ENCODE peak calls at places on chromosomes 2 and 18, in five cellular contexts. I is activated effector memory CD4-positive, alpha-beta T cell treated with anti-CD3 and anti-CD28 coated beads, Interleukin-2, amount 50 U/mL, for 16 hours; G is LoVo; D is Peyer's patch; Z is PC-9. T is an unnamed sample.
A peak's percentile ranks its signal among the peaks of the same experiment; 100 is the strongest.

GRCh38 chr2:80459028-80459427 is 154.5 kb upstream of the LRRTM1 start:
- DNase-seq in D (no peak), Z (no peak), G (no peak), I (no peak), T (no peak)

GRCh38 chr18:55096261-55097026 is 137.2 kb upstream of the CCDC68 start:
- DNase-seq in I (no peak), G (peak; percentile 54), D (no peak), Z (no peak), T (peak; percentile 82)

GRCh38 chr2:197620113-197620512 is 55.3 kb downstream of the RFTN2 start:
- DNase-seq in D (no peak), Z (no peak), I (no peak), G (no peak), T (no peak)

GRCh38 chr2:96099861-96100798 is 16.2 kb downstream of the ADRA2B start:
- DNase-seq in Z (no peak), G (no peak), I (peak; percentile 61), D (peak; percentile 25), T (no peak)

GRCh38 chr2:217451634-217452033 is 551.2 kb downstream of the TNS1 start:
- DNase-seq in G (peak; percentile 8), I (no peak), D (no peak), Z (peak; percentile 57), T (peak; percentile 20)

GRCh38 chr2:215793747-215794595 is 219.4 kb downstream of the MREG start:
- DNase-seq in D (no peak), Z (peak; percentile 33), G (peak; percentile 26), I (no peak), T (peak; percentile 85)

GRCh38 chr2:146952691-146953090 is 892.1 kb upstream of the ACVR2A start:
- DNase-seq in I (no peak), G (no peak), Z (no peak), D (no peak), T (no peak)

GRCh38 chr2:186554850-186555785 is 34.7 kb upstream of the ITGAV start:
- DNase-seq in Z (no peak), I (no peak), D (no peak), G (no peak), T (no peak)

GRCh38 chr2:237471457-237472186 is 15.4 kb upstream of the MLPH start:
- DNase-seq in Z (peak; percentile 75), D (no peak), G (peak; percentile 25), I (peak; percentile 72), T (peak; percentile 62)

GRCh38 chr18:68800075-68800474 is 2.2 kb downstream of the CCDC102B start:
- DNase-seq in Z (no peak), I (no peak), G (no peak), D (no peak), T (no peak)

GRCh38 chr2:144519934-144520717 is at the start of gene ZEB2:
- DNase-seq in Z (no peak), G (no peak), I (peak; percentile 67), D (no peak), T (peak; percentile 94)

GRCh38 chr2:241814571-241815476 is 5.8 kb downstream of the NEU4 start:
- DNase-seq in I (no peak), D (no peak), Z (no peak), G (no peak), T (no peak)

GRCh38 chr2:201357216-201357615 is at the start of gene FLACC1:
- DNase-seq in D (no peak), Z (peak; percentile 12), G (no peak), I (no peak), T (peak; percentile 77)

GRCh38 chr2:133342960-133343359 is 225.3 kb downstream of the NCKAP5 start:
- DNase-seq in D (no peak), G (no peak), I (no peak), Z (no peak), T (no peak)

GRCh38 chr2:124911560-124911959 is 886.5 kb downstream of the CNTNAP5 start:
- DNase-seq in G (no peak), I (no peak), Z (no peak), D (no peak), T (no peak)

GRCh38 chr2:186871866-186872265 is 22.9 kb upstream of the ZSWIM2 start:
- DNase-seq in G (no peak), D (no peak), I (no peak), Z (no peak), T (no peak)

GRCh38 chr2:51505533-51505932 is 473.6 kb upstream of the NRXN1 start:
- DNase-seq in G (no peak), I (no peak), D (no peak), Z (no peak), T (no peak)

GRCh38 chr18:5040476-5040875 is 156.6 kb downstream of the AKAIN1 start:
- DNase-seq in D (no peak), G (no peak), Z (no peak), I (no peak), T (no peak)

GRCh38 chr2:158753561-158754302 is 41.4 kb upstream of the DAPL1 start:
- DNase-seq in G (peak; percentile 61), Z (peak; percentile 20), D (no peak), I (no peak), T (peak; percentile 86)

GRCh38 chr18:33606621-33607020 is 28.6 kb downstream of the ASXL3 start:
- DNase-seq in I (no peak), D (no peak), Z (no peak), G (no peak), T (no peak)

GRCh38 chr18:60732146-60732545 is 359.6 kb upstream of the MC4R start:
- DNase-seq in G (no peak), Z (no peak), D (no peak), I (no peak), T (no peak)

GRCh38 chr2:8849322-8849721 is 11.9 kb upstream of the KIDINS220 start:
- DNase-seq in G (no peak), D (no peak), I (no peak), Z (no peak), T (no peak)

GRCh38 chr2:30234180-30234971 is 3.0 kb downstream of the LBH start:
- DNase-seq in D (no peak), G (peak; percentile 51), I (peak; percentile 78), Z (peak; percentile 85), T (peak; percentile 84)

GRCh38 chr2:233083782-233084181 is 23.6 kb downstream of the INPP5D start:
- DNase-seq in D (peak; percentile 16), G (no peak), I (peak; percentile 63), Z (no peak), T (no peak)

GRCh38 chr2:136305517-136306192 is 187.7 kb upstream of the CXCR4 start:
- DNase-seq in D (no peak), I (peak; percentile 80), Z (no peak), G (no peak), T (no peak)

GRCh38 chr2:181586569-181587076 is 70.3 kb downstream of the CERKL start:
- DNase-seq in G (no peak), Z (no peak), D (no peak), I (no peak), T (no peak)

GRCh38 chr2:241009191-241009590 is 10.8 kb downstream of the SNED1 start:
- DNase-seq in I (no peak), D (peak; percentile 47), G (no peak), Z (no peak), T (no peak)

GRCh38 chr18:14922965-14923565 is 175.1 kb downstream of the ANKRD30B start:
- DNase-seq in I (no peak), Z (no peak), D (no peak), G (no peak), T (no peak)

GRCh38 chr2:63765117-63765516 is 76.6 kb upstream of the UGP2 start:
- DNase-seq in D (no peak), Z (no peak), G (no peak), I (no peak), T (no peak)

GRCh38 chr2:171762879-171763573 is 75.8 kb downstream of the DYNC1I2 start:
- DNase-seq in Z (no peak), I (no peak), D (no peak), G (no peak), T (no peak)

GRCh38 chr2:25920786-25921390 is 42.6 kb upstream of the ASXL2 start:
- DNase-seq in G (no peak), Z (no peak), I (no peak), D (no peak), T (no peak)

GRCh38 chr18:61575419-61575818 is 242.2 kb downstream of the CDH20 start:
- DNase-seq in D (no peak), G (no peak), Z (no peak), I (no peak), T (no peak)

T was measured in adipocyte.